ENCODE peak calls at places on chromosomes 5 and 9, in four cellular contexts. A is choroid plexus epithelial cell, V is tibial nerve, G is kidney epithelial cell. Q is an unnamed sample.

GRCh38 chr5:81631124-81631523 is 119.8 kb downstream of the SSBP2 start:
- DNase-seq in A (no peak), V (no peak), G (no peak), Q (no peak)

GRCh38 chr5:1502046-1502736 is 21.6 kb downstream of the LPCAT1 start:
- DNase-seq in A (no peak), V (no peak), G (no peak), Q (no peak)

GRCh38 chr9:113929634-113930092 is 53.6 kb downstream of the ZNF618 start:
- DNase-seq in A (peak), V (peak), G (no peak), Q (no peak)

GRCh38 chr5:72041643-72042042 is 65.6 kb upstream of the MAP1B start:
- DNase-seq in A (no peak), V (no peak), G (no peak), Q (no peak)

GRCh38 chr9:28378236-28378635 is 805.0 kb upstream of the C9orf72 start:
- DNase-seq in A (no peak), V (no peak), G (no peak), Q (no peak)

GRCh38 chr9:88587885-88588628 is 53.1 kb downstream of the NXNL2 start:
- DNase-seq in A (no peak), V (no peak), G (no peak), Q (no peak)

GRCh38 chr5:150789431-150789830 is 10.9 kb downstream of the SMIM3 start:
- DNase-seq in A (peak), V (no peak), G (no peak), Q (no peak)

GRCh38 chr5:153543959-153544470 is 53.5 kb downstream of the GRIA1 start:
- DNase-seq in A (no peak), V (no peak), G (no peak), Q (no peak)

GRCh38 chr9:72476617-72477375 is 44.6 kb upstream of the TMC1 start:
- DNase-seq in A (peak), V (no peak), G (peak), Q (peak)

GRCh38 chr5:57858905-57859304 is 376.3 kb upstream of the ACTBL2 start:
- DNase-seq in A (peak), V (peak), G (no peak), Q (no peak)

GRCh38 chr5:164345173-164345572 is 839.8 kb downstream of the MAT2B start:
- DNase-seq in A (peak), V (no peak), G (no peak), Q (peak)

GRCh38 chr9:15849871-15850270 is 297.0 kb downstream of the CCDC171 start:
- DNase-seq in A (no peak), V (no peak), G (no peak), Q (no peak)

GRCh38 chr9:124520206-124520596 is 13.0 kb upstream of the NR5A1 start:
- DNase-seq in A (no peak), V (no peak), G (no peak), Q (no peak)

GRCh38 chr5:141413540-141414069 is 818 bp downstream of the PCDHGA10 start:
- DNase-seq in A (no peak), V (no peak), G (no peak), Q (no peak)

GRCh38 chr5:51187953-51188591 is 195.2 kb upstream of the ISL1 start:
- DNase-seq in A (no peak), V (no peak), G (no peak), Q (no peak)

GRCh38 chr9:91131433-91131839 is 230.3 kb downstream of the AUH start:
- DNase-seq in A (peak), V (no peak), G (no peak), Q (no peak)

GRCh38 chr5:109656829-109657228 is 32.9 kb upstream of the MAN2A1 start:
- DNase-seq in A (peak), V (peak), G (peak), Q (no peak)

GRCh38 chr5:71828641-71829040 is 109.6 kb downstream of the CARTPT start:
- DNase-seq in A (peak), V (no peak), G (no peak), Q (no peak)

GRCh38 chr5:112417931-112418358 is 1.1 kb downstream of the EPB41L4A start:
- DNase-seq in A (peak), V (no peak), G (no peak), Q (no peak)

GRCh38 chr9:111179577-111179976 is 141.3 kb upstream of the LPAR1 start:
- DNase-seq in A (peak), V (peak), G (no peak), Q (no peak)

GRCh38 chr5:74199436-74200210 is 440.9 kb downstream of the ENC1 start:
- DNase-seq in A (no peak), V (no peak), G (no peak), Q (no peak)

GRCh38 chr5:128395073-128395472 is 143.0 kb downstream of the FBN2 start:
- DNase-seq in A (no peak), V (no peak), G (no peak), Q (no peak)

GRCh38 chr5:129857124-129857523 is 47.1 kb upstream of the CHSY3 start:
- DNase-seq in A (no peak), V (no peak), G (no peak), Q (no peak)

GRCh38 chr5:93571111-93571977 is 9.7 kb downstream of the NR2F1-AS1 start:
- DNase-seq in A (peak), V (no peak), G (no peak), Q (no peak)

GRCh38 chr5:93572773-93573626 is 8.0 kb downstream of the NR2F1-AS1 start:
- DNase-seq in A (peak), V (no peak), G (no peak), Q (no peak)

GRCh38 chr5:93573627-93573974 is 7.4 kb downstream of the NR2F1-AS1 start:
- DNase-seq in A (peak), V (no peak), G (no peak), Q (no peak)

GRCh38 chr5:93570294-93571110 is 10.5 kb downstream of the NR2F1-AS1 start:
- DNase-seq in A (peak), V (no peak), G (no peak), Q (no peak)

GRCh38 chr5:93572101-93572772 is 8.8 kb downstream of the NR2F1-AS1 start:
- DNase-seq in A (peak), V (no peak), G (no peak), Q (no peak)
- H3K4me3 ChIP-seq in A (peak), V (no peak), G (peak), Q (peak)

GRCh38 chr5:32712463-32713395 is 1.6 kb downstream of the NPR3 start:
- DNase-seq in A (no peak), V (no peak), G (no peak), Q (no peak)

GRCh38 chr5:32711693-32712462 is 757 bp downstream of the NPR3 start:
- DNase-seq in A (peak), V (no peak), G (no peak), Q (no peak)

GRCh38 chr5:32714836-32715235 is 3.7 kb downstream of the NPR3 start:
- DNase-seq in A (peak), V (no peak), G (no peak), Q (no peak)

GRCh38 chr5:32710859-32711692 is at the start of gene NPR3:
- DNase-seq in A (peak), V (no peak), G (no peak), Q (no peak)

GRCh38 chr5:32713396-32714381 is 2.6 kb downstream of the NPR3 start:
- DNase-seq in A (peak), V (no peak), G (no peak), Q (no peak)
- TF ChIP-seq CTCF in A (no peak), V (no peak), G (no peak), Q (no peak)

GRCh38 chr9:109779711-109780452 is at the start of gene PALM2AKAP2:
- DNase-seq in A (peak), V (no peak), G (no peak), Q (no peak)

GRCh38 chr9:109776391-109776790 is 3.6 kb upstream of the PALM2AKAP2 start:
- DNase-seq in A (no peak), V (no peak), G (no peak), Q (no peak)

GRCh38 chr9:109780453-109781033 is 545 bp downstream of the PALM2AKAP2 start:
- DNase-seq in A (peak), V (no peak), G (no peak), Q (no peak)

GRCh38 chr9:109781086-109781485 is 1.1 kb downstream of the PALM2AKAP2 start:
- DNase-seq in A (peak), V (no peak), G (no peak), Q (no peak)

DNA sequence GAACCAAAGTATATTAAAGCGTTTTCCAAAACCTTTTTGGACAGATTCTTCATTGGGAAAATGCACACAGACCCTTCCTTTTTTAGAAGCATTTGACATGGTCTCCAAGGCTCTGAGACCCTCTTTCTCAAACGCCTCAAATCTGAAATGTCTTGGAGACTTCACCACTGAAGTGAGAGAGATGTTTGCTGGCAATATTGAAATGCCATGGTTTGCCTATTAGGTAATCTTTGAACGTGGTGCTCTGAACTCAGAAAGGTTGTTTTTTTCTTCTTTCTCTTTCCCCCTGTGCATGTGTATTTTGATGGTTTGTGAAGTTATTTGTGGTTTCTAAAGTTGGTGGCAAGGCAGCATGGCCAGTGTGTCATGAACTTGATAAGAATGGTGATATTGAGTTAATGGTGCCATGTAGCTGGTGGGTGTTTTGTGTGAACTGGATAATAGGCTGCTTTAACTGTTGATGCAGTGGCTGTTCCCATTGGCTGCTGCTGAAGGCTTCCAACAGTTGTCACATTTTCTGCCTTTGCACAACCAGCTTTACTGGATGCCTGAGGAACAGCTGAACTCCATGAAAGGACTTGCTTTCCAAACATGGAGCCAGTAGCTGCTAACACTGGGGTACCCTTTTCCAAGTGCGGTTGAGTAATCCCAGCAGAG is 1.7 kb downstream of the PALM2AKAP2 start:
- DNase-seq in A (peak), V (no peak), G (no peak), Q (no peak)
- H3K4me3 ChIP-seq in A (peak), V (no peak), G (peak), Q (peak)

GRCh38 chr5:113804264-113804663 is 290.8 kb downstream of the YTHDC2 start:
- DNase-seq in A (no peak), V (no peak), G (no peak), Q (no peak)

GRCh38 chr5:113806823-113807222 is 293.3 kb downstream of the YTHDC2 start:
- DNase-seq in A (no peak), V (peak), G (no peak), Q (no peak)

GRCh38 chr5:113807384-113808053 is 294.0 kb downstream of the YTHDC2 start:
- DNase-seq in A (no peak), V (no peak), G (no peak), Q (no peak)

GRCh38 chr5:113806250-113806649 is 292.8 kb downstream of the YTHDC2 start:
- DNase-seq in A (peak), V (no peak), G (peak), Q (peak)

DNA sequence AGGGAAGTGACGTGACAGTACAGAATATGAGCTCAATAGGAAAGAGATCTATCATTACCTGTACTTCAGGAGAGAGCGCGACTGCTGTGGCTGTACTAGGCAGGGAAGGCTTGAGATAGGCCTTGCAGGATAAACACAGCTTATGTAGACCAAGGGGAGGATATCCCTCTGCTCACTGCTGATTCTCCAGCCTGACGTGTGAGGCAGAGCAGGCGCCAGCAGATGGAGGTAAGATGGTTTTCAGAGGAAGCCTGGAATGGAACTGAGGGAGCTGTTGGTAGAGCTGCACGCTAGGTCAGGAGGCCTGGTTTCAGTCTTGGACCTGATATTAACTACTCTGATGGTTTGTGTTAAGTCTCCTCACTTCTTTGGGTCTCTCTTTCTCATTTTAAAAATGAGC is 291.4 kb downstream of the YTHDC2 start:
- DNase-seq in A (no peak), V (no peak), G (no peak), Q (no peak)
- TF ChIP-seq CTCF in A (no peak), V (no peak), G (no peak), Q (no peak)

GRCh38 chr9:136110082-136111061 is 8.3 kb downstream of the TMEM250 start:
- DNase-seq in A (peak), V (no peak), G (no peak), Q (no peak)
- H3K4me3 ChIP-seq in A (peak), V (peak), G (peak), Q (peak)

Q was measured in epithelial cell of proximal tubule.